ENCODE peak calls at places on chromosomes 3 and 15, in ten cellular contexts. F, J, R, M, Q, C, E, X, O and P are unnamed samples.

GRCh38 chr3:49015072-49015471 is 3.3 kb downstream of the DALRD3 start:
- DNase-seq in R (no peak), J (no peak), C (no peak), M (no peak), O (no peak), X (no peak), F (no peak), E (no peak), Q (peak; percentile 67), P (no peak)

GRCh38 chr3:169239756-169240155 is 423.8 kb downstream of the MECOM start:
- DNase-seq in J (no peak), F (no peak), C (no peak), R (no peak), Q (no peak), O (no peak), X (no peak), E (no peak), M (no peak), P (no peak)

GRCh38 chr3:100709840-100710235 is 544 bp downstream of the TFG start:
- DNase-seq in X (peak; percentile 24), E (peak; percentile 64), C (peak; percentile 30), Q (peak; percentile 72), R (peak; percentile 70), F (no peak), O (peak; percentile 20), J (peak; percentile 70), M (no peak), P (peak; percentile 29)

GRCh38 chr3:121463745-121464144 is 82.0 kb downstream of the POLQ start:
- DNase-seq in R (no peak), Q (no peak), E (no peak), M (no peak), X (no peak), F (no peak), J (no peak), O (no peak), C (no peak), P (no peak)

GRCh38 chr3:13150624-13151023 is 77.4 kb upstream of the IQSEC1 start:
- DNase-seq in Q (peak; percentile 34), M (no peak), C (no peak), O (no peak), X (no peak), J (no peak), E (no peak), R (no peak), F (no peak), P (no peak)

GRCh38 chr3:127473244-127474024 is 117.1 kb downstream of the TPRA1 start:
- DNase-seq in O (no peak), Q (no peak), M (peak; percentile 53), C (no peak), E (no peak), R (no peak), X (peak; percentile 61), F (no peak), J (no peak), P (peak; percentile 65)

GRCh38 chr3:184740509-184741258 is 28.8 kb upstream of the MAGEF1 start:
- DNase-seq in O (no peak), J (no peak), M (no peak), X (no peak), Q (no peak), R (no peak), C (no peak), F (no peak), E (no peak), P (no peak)

GRCh38 chr15:101795455-101795854 is 7.9 kb upstream of the OR4F6 start:
- DNase-seq in J (no peak), Q (no peak), E (no peak), O (no peak), X (no peak), M (no peak), R (no peak), F (no peak), C (peak; percentile 46), P (no peak)

GRCh38 chr3:122101646-122102045 is 46.5 kb downstream of the CD86 start:
- DNase-seq in R (no peak), F (peak; percentile 29), X (peak; percentile 40), E (peak; percentile 24), C (peak; percentile 74), Q (no peak), M (peak; percentile 56), O (no peak), J (peak; percentile 63), P (peak; percentile 28)

GRCh38 chr3:177050466-177051237 is 146.6 kb downstream of the TBL1XR1 start:
- DNase-seq in E (peak; percentile 14), X (no peak), M (peak; percentile 13), R (no peak), Q (no peak), C (peak; percentile 62), J (no peak), O (no peak), F (no peak), P (no peak)

GRCh38 chr3:115676336-115676735 is 53.0 kb downstream of the GAP43 start:
- DNase-seq in J (no peak), M (no peak), C (no peak), E (no peak), Q (no peak), R (no peak), X (no peak), F (no peak), O (no peak), P (no peak)

GRCh38 chr3:47250309-47251060 is 32.1 kb downstream of the KIF9 start:
- DNase-seq in J (no peak), F (no peak), O (no peak), Q (no peak), E (no peak), M (peak; percentile 60), C (peak; percentile 48), R (no peak), X (peak; percentile 59), P (peak; percentile 46)

GRCh38 chr3:14145236-14145635 is 20.4 kb downstream of the TMEM43 start:
- DNase-seq in M (no peak), F (no peak), Q (no peak), X (no peak), C (peak; percentile 39), R (no peak), J (peak; percentile 55), E (no peak), O (no peak), P (no peak)

GRCh38 chr15:73951044-73951561 is 24.8 kb downstream of the LOXL1 start:
- DNase-seq in O (peak; percentile 49), E (peak; percentile 80), M (peak; percentile 83), R (peak; percentile 79), Q (peak; percentile 98), F (peak; percentile 49), X (peak; percentile 77), J (peak; percentile 83), C (peak; percentile 87), P (peak; percentile 83)

GRCh38 chr3:24052446-24052845 is 107.4 kb downstream of the NR1D2 start:
- DNase-seq in C (no peak), E (no peak), O (no peak), X (no peak), R (no peak), Q (no peak), F (no peak), M (no peak), J (no peak), P (no peak)

GRCh38 chr3:194405756-194406155 is 6.7 kb upstream of the GP5 start:
- DNase-seq in X (no peak), M (no peak), F (no peak), Q (no peak), R (no peak), C (no peak), E (no peak), O (no peak), J (no peak), P (no peak)

GRCh38 chr3:77370413-77370812 is 330.5 kb downstream of the ROBO2 start:
- DNase-seq in M (no peak), J (no peak), R (no peak), E (no peak), C (no peak), O (no peak), F (no peak), Q (no peak), X (no peak), P (no peak)

GRCh38 chr3:163306405-163306804 is 1771.9 kb downstream of the SI start:
- DNase-seq in J (no peak), F (no peak), Q (no peak), C (no peak), X (no peak), E (no peak), R (no peak), O (no peak), M (no peak), P (no peak)

GRCh38 chr3:69326821-69327433 is 59.0 kb downstream of the FRMD4B start:
- DNase-seq in R (no peak), F (peak; percentile 70), Q (no peak), C (no peak), M (no peak), J (no peak), O (no peak), E (no peak), X (peak; percentile 50), P (peak; percentile 51)

GRCh38 chr3:188975612-188976314 is 196.0 kb upstream of the TPRG1 start:
- DNase-seq in J (no peak), M (no peak), O (no peak), F (no peak), X (no peak), C (no peak), R (no peak), Q (no peak), E (no peak), P (no peak)

GRCh38 chr3:149736180-149737100 is 15.8 kb downstream of the COMMD2 start:
- DNase-seq in F (no peak), O (no peak), X (no peak), M (peak; percentile 67), E (no peak), Q (no peak), C (peak; percentile 74), J (no peak), R (no peak), P (no peak)

GRCh38 chr3:27195059-27195458 is 174.1 kb downstream of the NEK10 start:
- DNase-seq in C (no peak), F (no peak), J (no peak), O (no peak), M (no peak), X (no peak), E (no peak), R (no peak), Q (no peak), P (no peak)

GRCh38 chr3:98650966-98651765 is 57.8 kb upstream of the CPOX start:
- DNase-seq in E (no peak), C (no peak), O (no peak), F (no peak), M (no peak), J (no peak), R (no peak), Q (no peak), X (no peak), P (no peak)

GRCh38 chr3:21894459-21895083 is 143.6 kb upstream of the ZNF385D start:
- DNase-seq in R (no peak), Q (no peak), M (no peak), O (no peak), F (no peak), E (no peak), C (peak; percentile 35), J (no peak), X (no peak), P (no peak)

GRCh38 chr3:11021611-11022011 is 29.1 kb downstream of the SLC6A1 start:
- DNase-seq in Q (no peak), O (no peak), J (no peak), X (no peak), R (no peak), F (no peak), M (no peak), E (no peak), C (no peak), P (no peak)

GRCh38 chr3:21356402-21356801 is 394.6 kb downstream of the ZNF385D start:
- DNase-seq in X (no peak), M (no peak), J (no peak), O (no peak), F (no peak), C (no peak), R (no peak), Q (no peak), E (no peak), P (no peak)

GRCh38 chr15:48721061-48721810 is 75.7 kb upstream of the FBN1 start:
- DNase-seq in O (no peak), X (no peak), C (no peak), F (no peak), Q (peak; percentile 58), J (no peak), M (no peak), R (no peak), E (no peak), P (no peak)

GRCh38 chr3:41175365-41175764 is 23.9 kb upstream of the CTNNB1 start:
- DNase-seq in Q (no peak), X (no peak), F (no peak), E (no peak), J (no peak), R (no peak), M (no peak), O (no peak), C (no peak), P (no peak)